ENCODE peak calls at places on chromosome 13, in nine cellular contexts. H, L, J, V, Q, Y, O, R and M are unnamed samples.

GRCh38 chr13:53137777-53138176 is 109.2 kb downstream of the OLFM4 start:
- DNase-seq in H (peak), L (no peak), J (peak), V (no peak), Q (peak), Y (peak), O (peak), R (peak), M (no peak)

GRCh38 chr13:101919541-101920306 is 467.2 kb downstream of the ITGBL1 start:
- DNase-seq in H (peak), L (peak), J (no peak), V (peak), Q (no peak), Y (peak), O (no peak), R (peak), M (peak)

GRCh38 chr13:91946498-91947070 is 548.2 kb downstream of the GPC5 start:
- DNase-seq in H (peak), L (no peak), J (no peak), V (no peak), Q (no peak), Y (no peak), O (no peak), R (peak), M (no peak)

GRCh38 chr13:56558698-56559320 is 581.9 kb upstream of the PRR20A start:
- DNase-seq in H (no peak), L (no peak), J (no peak), V (no peak), Q (no peak), Y (no peak), O (no peak), R (no peak), M (no peak)

GRCh38 chr13:50149932-50150331 is 134.7 kb downstream of the KCNRG start:
- DNase-seq in H (no peak), L (peak), J (no peak), V (no peak), Q (peak), Y (no peak), O (no peak), R (peak), M (peak)

GRCh38 chr13:51636349-51636890 is 52.2 kb downstream of the WDFY2 start:
- DNase-seq in H (no peak), L (no peak), J (no peak), V (no peak), Q (no peak), Y (no peak), O (no peak), R (no peak), M (no peak)

GRCh38 chr13:94256671-94257070 is 222.8 kb downstream of the DCT start:
- DNase-seq in H (no peak), L (no peak), J (no peak), V (no peak), Q (no peak), Y (no peak), O (no peak), R (no peak), M (no peak)

GRCh38 chr13:51534075-51534817 is 50.0 kb upstream of the WDFY2 start:
- DNase-seq in H (no peak), L (peak), J (no peak), V (peak), Q (no peak), Y (no peak), O (no peak), R (no peak), M (peak)

GRCh38 chr13:41401371-41401770 is 56.0 kb upstream of the RGCC start:
- DNase-seq in H (no peak), L (no peak), J (no peak), V (no peak), Q (no peak), Y (no peak), O (no peak), R (no peak), M (no peak)

GRCh38 chr13:102141625-102142472 is 260.0 kb downstream of the FGF14 start:
- DNase-seq in H (peak), L (no peak), J (no peak), V (no peak), Q (no peak), Y (peak), O (peak), R (peak), M (no peak)

GRCh38 chr13:111179908-111180756 is 65.0 kb downstream of the ARHGEF7 start:
- DNase-seq in H (no peak), L (no peak), J (peak), V (no peak), Q (no peak), Y (no peak), O (no peak), R (no peak), M (no peak)

GRCh38 chr13:32125221-32125621 is 93.6 kb downstream of the FRY start:
- DNase-seq in H (peak), L (no peak), J (no peak), V (no peak), Q (peak), Y (peak), O (peak), R (peak), M (no peak)

GRCh38 chr13:21033866-21034601 is 27.4 kb downstream of the LATS2 start:
- DNase-seq in H (no peak), L (no peak), J (no peak), V (no peak), Q (peak), Y (peak), O (peak), R (no peak), M (no peak)

GRCh38 chr13:32115069-32115468 is 83.5 kb downstream of the FRY start:
- DNase-seq in H (no peak), L (no peak), J (no peak), V (no peak), Q (no peak), Y (no peak), O (no peak), R (no peak), M (no peak)

GRCh38 chr13:73767191-73767741 is 366.9 kb downstream of the KLF12 start:
- DNase-seq in H (peak), L (no peak), J (no peak), V (no peak), Q (no peak), Y (no peak), O (peak), R (no peak), M (no peak)

GRCh38 chr13:109481046-109481445 is 305.3 kb downstream of the IRS2 start:
- DNase-seq in H (peak), L (no peak), J (no peak), V (no peak), Q (no peak), Y (no peak), O (no peak), R (peak), M (no peak)

GRCh38 chr13:20828540-20829364 is 55.0 kb upstream of the EEF1AKMT1 start:
- DNase-seq in H (peak), L (peak), J (no peak), V (no peak), Q (peak), Y (peak), O (peak), R (peak), M (no peak)

GRCh38 chr13:20033486-20033885 is 75.0 kb downstream of the ZMYM2 start:
- DNase-seq in H (no peak), L (no peak), J (no peak), V (no peak), Q (no peak), Y (no peak), O (no peak), R (no peak), M (no peak)

GRCh38 chr13:35614666-35615065 is 138.2 kb upstream of the MAB21L1 start:
- DNase-seq in H (no peak), L (no peak), J (no peak), V (no peak), Q (no peak), Y (no peak), O (no peak), R (no peak), M (no peak)

GRCh38 chr13:39536906-39537305 is 66.1 kb downstream of the LHFPL6 start:
- DNase-seq in H (no peak), L (no peak), J (no peak), V (no peak), Q (no peak), Y (no peak), O (no peak), R (no peak), M (no peak)

GRCh38 chr13:23828866-23829265 is 60.3 kb downstream of the MIPEP start:
- DNase-seq in H (peak), L (no peak), J (no peak), V (no peak), Q (no peak), Y (peak), O (peak), R (peak), M (no peak)

GRCh38 chr13:61148211-61148610 is 267.4 kb downstream of the PCDH20 start:
- DNase-seq in H (no peak), L (no peak), J (no peak), V (no peak), Q (no peak), Y (no peak), O (no peak), R (no peak), M (no peak)

GRCh38 chr13:86562876-86563275 is 763.7 kb upstream of the SLITRK6 start:
- DNase-seq in H (no peak), L (no peak), J (no peak), V (no peak), Q (no peak), Y (no peak), O (no peak), R (no peak), M (no peak)

GRCh38 chr13:51913421-51914136 is 51.8 kb downstream of the CCDC70 start:
- DNase-seq in H (no peak), L (no peak), J (no peak), V (no peak), Q (no peak), Y (no peak), O (no peak), R (no peak), M (no peak)

GRCh38 chr13:45521292-45521691 is 56.6 kb downstream of the COG3 start:
- DNase-seq in H (peak), L (no peak), J (no peak), V (no peak), Q (no peak), Y (peak), O (peak), R (no peak), M (peak)

GRCh38 chr13:109036091-109036490 is 406.7 kb downstream of the MYO16 start:
- DNase-seq in H (peak), L (no peak), J (no peak), V (no peak), Q (no peak), Y (peak), O (no peak), R (no peak), M (no peak)

GRCh38 chr13:54194233-54195024 is 1165.8 kb downstream of the OLFM4 start:
- DNase-seq in H (no peak), L (no peak), J (no peak), V (no peak), Q (no peak), Y (no peak), O (no peak), R (no peak), M (no peak)

GRCh38 chr13:111976474-111977183 is 90.3 kb upstream of the SOX1 start:
- DNase-seq in H (no peak), L (no peak), J (no peak), V (no peak), Q (no peak), Y (no peak), O (no peak), R (no peak), M (no peak)

GRCh38 chr13:50645092-50645491 is 198.4 kb downstream of the DLEU7 start:
- DNase-seq in H (no peak), L (no peak), J (peak), V (no peak), Q (no peak), Y (peak), O (no peak), R (no peak), M (no peak)

GRCh38 chr13:110312669-110313031 is 5.6 kb downstream of the COL4A2 start:
- DNase-seq in H (peak), L (no peak), J (peak), V (no peak), Q (peak), Y (peak), O (peak), R (peak), M (no peak)

GRCh38 chr13:107864543-107865460 is 350.5 kb downstream of the LIG4 start:
- DNase-seq in H (peak), L (no peak), J (no peak), V (no peak), Q (no peak), Y (peak), O (no peak), R (peak), M (no peak)

GRCh38 chr13:100674363-100674847 is at the start of gene TMTC4:
- DNase-seq in H (no peak), L (no peak), J (no peak), V (no peak), Q (no peak), Y (no peak), O (no peak), R (no peak), M (no peak)

GRCh38 chr13:28059214-28059613 is 41.2 kb downstream of the FLT3 start:
- DNase-seq in H (peak), L (no peak), J (no peak), V (no peak), Q (no peak), Y (peak), O (peak), R (peak), M (no peak)

GRCh38 chr13:32403108-32403507 is 24.8 kb downstream of the N4BP2L1 start:
- DNase-seq in H (no peak), L (no peak), J (no peak), V (no peak), Q (no peak), Y (no peak), O (no peak), R (no peak), M (no peak)

DNA sequence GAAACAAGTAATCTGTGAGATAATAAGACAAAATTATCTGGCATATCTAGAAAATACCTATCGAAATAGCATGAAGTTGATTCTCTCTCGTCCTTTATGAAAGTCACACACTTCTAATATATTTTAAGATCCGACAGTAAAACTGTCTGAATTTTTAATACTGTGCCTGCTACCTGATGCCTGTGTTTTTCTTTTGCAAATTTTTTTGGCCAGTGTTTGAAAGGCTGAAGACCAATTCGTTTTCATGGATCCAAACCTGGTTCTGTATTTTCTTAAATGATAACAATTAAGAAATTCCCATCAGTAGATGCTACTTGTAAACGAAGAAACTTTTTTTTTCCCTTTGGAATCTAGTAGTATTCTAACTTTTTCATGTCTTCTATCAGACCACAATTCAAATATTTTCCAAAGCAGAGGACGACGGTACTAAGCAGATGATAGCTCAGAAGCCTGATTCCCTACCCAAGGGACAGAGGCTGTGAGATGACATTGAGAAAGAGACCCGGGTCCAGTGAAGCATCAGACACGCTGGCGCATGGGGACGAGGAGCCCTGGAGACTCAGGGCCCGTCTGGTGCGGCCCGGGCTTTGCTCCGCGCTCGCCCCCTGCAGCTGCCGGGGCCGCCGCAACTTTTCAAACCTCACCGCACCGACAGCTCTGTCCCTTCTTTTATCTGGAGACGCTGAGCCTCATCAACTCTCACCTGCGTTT is 49.5 kb upstream of the PABPC3 start:
- DNase-seq in H (no peak), L (no peak), J (no peak), V (no peak), Q (no peak), Y (no peak), O (no peak), R (no peak), M (no peak)
- H3K4me3 ChIP-seq in H (peak), L (no peak), J (no peak), V (no peak), Q (no peak), Y (peak), O (peak), R (no peak), M (peak)

GRCh38 chr13:36885901-36886300 is 34.1 kb downstream of the SMAD9 start:
- DNase-seq in H (no peak), L (no peak), J (no peak), V (no peak), Q (no peak), Y (no peak), O (no peak), R (no peak), M (no peak)

GRCh38 chr13:36884235-36884634 is 35.8 kb downstream of the SMAD9 start:
- DNase-seq in H (no peak), L (no peak), J (no peak), V (no peak), Q (no peak), Y (no peak), O (no peak), R (no peak), M (no peak)

GRCh38 chr13:36891752-36892151 is 28.3 kb downstream of the SMAD9 start:
- DNase-seq in H (no peak), L (no peak), J (peak), V (no peak), Q (no peak), Y (peak), O (no peak), R (peak), M (no peak)

GRCh38 chr13:36888645-36889044 is 31.4 kb downstream of the SMAD9 start:
- DNase-seq in H (no peak), L (no peak), J (no peak), V (no peak), Q (no peak), Y (no peak), O (no peak), R (no peak), M (no peak)

DNA sequence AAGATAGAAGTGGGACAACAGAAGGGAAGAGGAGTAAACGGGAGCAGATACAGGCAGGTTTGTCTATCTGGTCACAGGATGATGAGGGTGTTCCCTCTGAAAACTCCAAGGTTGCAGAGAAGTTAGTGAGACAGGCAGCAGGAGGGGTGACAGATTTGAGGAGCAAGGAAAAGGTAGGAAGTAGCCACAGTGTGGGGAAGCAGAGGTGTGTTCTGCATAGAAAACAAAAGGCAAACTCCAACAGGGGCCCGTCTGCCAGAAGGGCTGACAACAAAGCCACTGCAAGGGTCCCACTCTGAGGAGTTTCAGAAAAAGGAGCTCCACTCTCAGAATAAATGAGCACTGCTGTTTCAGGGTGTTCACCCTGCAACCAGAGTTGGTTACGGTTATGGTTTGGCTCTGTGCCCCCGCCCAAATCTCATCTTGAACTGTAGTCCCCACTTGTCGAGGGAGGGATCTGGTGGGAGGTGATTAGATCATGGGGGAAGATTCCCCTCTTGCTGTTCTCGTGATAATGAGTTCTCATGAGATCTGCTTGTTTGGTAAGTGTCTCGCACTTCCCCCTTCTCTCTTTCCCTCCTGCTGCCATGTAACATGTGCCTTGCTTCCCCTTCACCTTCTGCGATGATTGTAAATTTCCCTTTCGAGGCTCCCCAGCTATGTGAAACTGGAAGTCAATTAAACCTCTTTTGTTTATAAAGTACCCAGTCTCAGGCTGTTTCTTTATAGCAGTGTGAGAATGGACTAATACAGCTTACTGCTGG is 32.1 kb downstream of the SMAD9 start:
- DNase-seq in H (no peak), L (no peak), J (no peak), V (no peak), Q (no peak), Y (no peak), O (no peak), R (no peak), M (no peak)
- H3K4me3 ChIP-seq in H (no peak), L (no peak), J (no peak), V (no peak), Q (no peak), Y (no peak), O (no peak), R (no peak), M (no peak)

GRCh38 chr13:99496322-99497142 is 4.7 kb upstream of the TM9SF2 start:
- DNase-seq in H (peak), L (peak), J (no peak), V (peak), Q (peak), Y (peak), O (peak), R (peak), M (peak)
- H3K4me3 ChIP-seq in H (peak), L (peak), J (no peak), V (peak), Q (peak), Y (peak), O (peak), R (no peak), M (peak)

GRCh38 chr13:48093588-48093987 is 1.3 kb downstream of the MED4 start:
- DNase-seq in H (no peak), L (no peak), J (no peak), V (no peak), Q (no peak), Y (no peak), O (no peak), R (no peak), M (no peak)
- H3K4me3 ChIP-seq in H (peak), L (peak), J (peak), V (no peak), Q (peak), Y (peak), O (peak), R (peak), M (peak)

DNA sequence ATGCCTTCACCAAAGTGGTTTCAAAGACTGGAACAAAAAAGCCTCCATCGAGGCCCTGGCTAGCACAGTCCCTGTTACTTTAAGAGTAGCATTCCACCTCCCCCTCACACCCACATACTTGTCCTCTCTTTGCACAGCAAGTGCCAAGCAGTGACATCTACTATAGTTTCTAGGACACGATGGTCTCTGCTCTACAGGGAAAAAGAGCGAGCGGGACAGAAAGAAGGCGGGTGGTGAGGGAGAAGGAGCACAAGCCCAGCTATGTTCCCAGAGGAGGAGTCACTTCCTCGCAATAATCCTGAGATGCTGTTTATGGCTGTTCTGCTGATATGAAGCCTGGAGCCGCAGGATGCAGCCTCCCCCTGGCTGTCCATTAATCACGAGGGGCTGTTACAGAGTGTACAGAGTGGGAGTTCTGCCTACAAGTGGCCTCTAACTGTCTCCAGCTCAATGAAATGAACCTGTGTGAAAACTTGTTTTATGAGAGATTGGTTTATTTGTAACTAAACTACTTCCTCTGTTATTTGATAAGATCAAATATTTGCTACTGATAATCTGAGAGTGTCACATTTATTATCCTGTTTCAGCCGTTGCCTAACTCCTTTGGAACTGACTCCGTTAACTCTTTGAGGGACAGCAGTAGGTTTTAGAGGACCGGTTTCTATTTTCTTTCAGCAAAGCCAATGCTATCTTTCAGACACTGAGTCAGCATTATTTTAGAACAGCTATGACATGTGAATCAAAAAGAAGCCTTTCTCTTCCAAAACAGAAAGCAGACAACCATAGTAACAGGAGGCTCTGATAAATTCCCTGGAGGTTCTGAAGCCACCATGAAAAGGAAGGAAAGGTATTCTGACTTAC is 208.0 kb downstream of the SPRY2 start:
- DNase-seq in H (peak), L (peak), J (no peak), V (peak), Q (peak), Y (peak), O (peak), R (peak), M (peak)
- H3K4me3 ChIP-seq in H (peak), L (peak), J (no peak), V (no peak), Q (no peak), Y (peak), O (peak), R (peak), M (peak)